ENCODE peak calls at places on chromosomes 3 and 15, in nine cellular contexts. One of them, this sample, is unnamed.

GRCh38 chr15:25852696-25853524 is 10.2 kb downstream of the ATP10A start:
- DNase-seq in spleen: no peak
- DNase-seq in fibroblast of pulmonary artery: no peak
- DNase-seq in stomach: no peak
- DNase-seq in psoas muscle: no peak
- DNase-seq in NB4: peak
- DNase-seq in breast epithelium: no peak
- DNase-seq in IMR-90: no peak
- DNase-seq in gastrocnemius medialis: no peak
- DNase-seq in this sample: no peak

GRCh38 chr3:141094851-141095545 is 43.9 kb downstream of the SPSB4 start:
- DNase-seq in spleen: no peak
- DNase-seq in fibroblast of pulmonary artery: peak
- DNase-seq in stomach: no peak
- DNase-seq in psoas muscle: peak
- DNase-seq in NB4: no peak
- DNase-seq in breast epithelium: peak
- DNase-seq in IMR-90: peak
- DNase-seq in gastrocnemius medialis: peak
- DNase-seq in this sample: no peak

GRCh38 chr3:120160050-120160449 is 65.8 kb upstream of the GSK3B start:
- DNase-seq in spleen: no peak
- DNase-seq in fibroblast of pulmonary artery: peak
- DNase-seq in stomach: peak
- DNase-seq in psoas muscle: peak
- DNase-seq in NB4: peak
- DNase-seq in breast epithelium: peak
- DNase-seq in IMR-90: peak
- DNase-seq in gastrocnemius medialis: peak
- DNase-seq in this sample: peak

GRCh38 chr15:66072616-66073361 is 180.8 kb downstream of the MEGF11 start:
- DNase-seq in spleen: no peak
- DNase-seq in fibroblast of pulmonary artery: no peak
- DNase-seq in stomach: no peak
- DNase-seq in psoas muscle: no peak
- DNase-seq in NB4: no peak
- DNase-seq in breast epithelium: no peak
- DNase-seq in IMR-90: no peak
- DNase-seq in gastrocnemius medialis: no peak
- DNase-seq in this sample: no peak

GRCh38 chr15:60590935-60591490 is 112.1 kb upstream of the ICE2 start:
- DNase-seq in spleen: peak
- DNase-seq in fibroblast of pulmonary artery: peak
- DNase-seq in stomach: peak
- DNase-seq in psoas muscle: peak
- DNase-seq in NB4: peak
- DNase-seq in breast epithelium: peak
- DNase-seq in IMR-90: peak
- DNase-seq in gastrocnemius medialis: peak
- DNase-seq in this sample: peak

GRCh38 chr3:126816323-126816722 is 112.3 kb downstream of the CHCHD6 start:
- DNase-seq in spleen: no peak
- DNase-seq in fibroblast of pulmonary artery: no peak
- DNase-seq in stomach: no peak
- DNase-seq in psoas muscle: no peak
- DNase-seq in NB4: no peak
- DNase-seq in breast epithelium: no peak
- DNase-seq in IMR-90: no peak
- DNase-seq in gastrocnemius medialis: no peak
- DNase-seq in this sample: no peak

GRCh38 chr3:101898752-101899169 is 49.4 kb downstream of the NFKBIZ start:
- DNase-seq in spleen: no peak
- DNase-seq in fibroblast of pulmonary artery: no peak
- DNase-seq in stomach: no peak
- DNase-seq in psoas muscle: no peak
- DNase-seq in NB4: peak
- DNase-seq in breast epithelium: no peak
- DNase-seq in IMR-90: no peak
- DNase-seq in gastrocnemius medialis: peak
- DNase-seq in this sample: no peak

GRCh38 chr3:22960326-22960984 is 242.7 kb upstream of the UBE2E2 start:
- DNase-seq in spleen: no peak
- DNase-seq in fibroblast of pulmonary artery: peak
- DNase-seq in stomach: peak
- DNase-seq in psoas muscle: no peak
- DNase-seq in NB4: peak
- DNase-seq in breast epithelium: no peak
- DNase-seq in IMR-90: peak
- DNase-seq in gastrocnemius medialis: no peak
- DNase-seq in this sample: peak

GRCh38 chr15:67059127-67059553 is 6.3 kb upstream of the SMAD3 start:
- DNase-seq in spleen: no peak
- DNase-seq in fibroblast of pulmonary artery: no peak
- DNase-seq in stomach: peak
- DNase-seq in psoas muscle: no peak
- DNase-seq in NB4: no peak
- DNase-seq in breast epithelium: no peak
- DNase-seq in IMR-90: no peak
- DNase-seq in gastrocnemius medialis: no peak
- DNase-seq in this sample: no peak

GRCh38 chr3:48092270-48092669 is 76.1 kb upstream of the MAP4 start:
- DNase-seq in spleen: no peak
- DNase-seq in fibroblast of pulmonary artery: no peak
- DNase-seq in stomach: no peak
- DNase-seq in psoas muscle: no peak
- DNase-seq in NB4: no peak
- DNase-seq in breast epithelium: no peak
- DNase-seq in IMR-90: no peak
- DNase-seq in gastrocnemius medialis: no peak
- DNase-seq in this sample: peak

GRCh38 chr3:186220886-186221285 is 112.0 kb upstream of the ETV5 start:
- DNase-seq in spleen: no peak
- DNase-seq in fibroblast of pulmonary artery: no peak
- DNase-seq in stomach: no peak
- DNase-seq in psoas muscle: peak
- DNase-seq in NB4: no peak
- DNase-seq in breast epithelium: peak
- DNase-seq in IMR-90: no peak
- DNase-seq in gastrocnemius medialis: peak
- DNase-seq in this sample: peak

GRCh38 chr3:62939707-62940106 is 64.5 kb upstream of the CADPS start:
- DNase-seq in spleen: no peak
- DNase-seq in fibroblast of pulmonary artery: no peak
- DNase-seq in stomach: no peak
- DNase-seq in psoas muscle: no peak
- DNase-seq in NB4: no peak
- DNase-seq in breast epithelium: no peak
- DNase-seq in IMR-90: no peak
- DNase-seq in gastrocnemius medialis: no peak
- DNase-seq in this sample: no peak

GRCh38 chr3:60810876-60811275 is 440.4 kb downstream of the FHIT start:
- DNase-seq in spleen: no peak
- DNase-seq in fibroblast of pulmonary artery: no peak
- DNase-seq in stomach: no peak
- DNase-seq in psoas muscle: no peak
- DNase-seq in NB4: no peak
- DNase-seq in breast epithelium: no peak
- DNase-seq in IMR-90: no peak
- DNase-seq in gastrocnemius medialis: no peak
- DNase-seq in this sample: peak

GRCh38 chr3:81468385-81468784 is 293.1 kb downstream of the GBE1 start:
- DNase-seq in spleen: no peak
- DNase-seq in fibroblast of pulmonary artery: no peak
- DNase-seq in stomach: no peak
- DNase-seq in psoas muscle: no peak
- DNase-seq in NB4: no peak
- DNase-seq in breast epithelium: no peak
- DNase-seq in IMR-90: no peak
- DNase-seq in gastrocnemius medialis: no peak
- DNase-seq in this sample: no peak

DNA sequence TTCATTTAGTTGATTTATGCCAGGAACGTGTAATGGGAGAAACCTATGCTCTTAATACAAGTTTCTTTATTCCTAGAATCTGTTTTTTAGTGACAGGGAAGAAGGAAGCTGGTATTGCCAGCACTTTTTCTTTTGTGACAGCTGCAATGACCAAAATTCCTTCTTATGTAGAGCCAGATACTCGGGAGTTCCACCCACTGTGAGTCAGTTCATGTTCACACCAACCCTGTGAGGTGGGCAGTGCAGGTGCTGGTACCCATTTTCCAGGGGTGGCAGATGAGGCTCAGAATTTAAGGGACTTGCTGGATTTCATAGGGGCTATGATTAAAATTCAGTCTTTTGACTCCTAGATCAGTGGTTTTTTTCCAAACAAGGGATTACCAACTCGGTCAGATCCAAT is 34.7 kb downstream of the OXNAD1 start:
- DNase-seq in spleen: no peak
- DNase-seq in fibroblast of pulmonary artery: no peak
- DNase-seq in stomach: no peak
- DNase-seq in psoas muscle: no peak
- DNase-seq in NB4: no peak
- DNase-seq in breast epithelium: no peak
- DNase-seq in IMR-90: no peak
- DNase-seq in gastrocnemius medialis: no peak
- DNase-seq in this sample: no peak
- H3K4me3 ChIP-seq in spleen: no peak
- H3K4me3 ChIP-seq in fibroblast of pulmonary artery: no peak
- H3K4me3 ChIP-seq in stomach: no peak
- H3K4me3 ChIP-seq in psoas muscle: no peak
- H3K4me3 ChIP-seq in NB4: no peak
- H3K4me3 ChIP-seq in breast epithelium: no peak
- H3K4me3 ChIP-seq in IMR-90: no peak
- H3K4me3 ChIP-seq in gastrocnemius medialis: no peak
- H3K4me3 ChIP-seq in this sample: no peak

GRCh38 chr3:72665701-72666443 is 182.4 kb downstream of the SHQ1 start:
- DNase-seq in spleen: peak
- DNase-seq in fibroblast of pulmonary artery: peak
- DNase-seq in stomach: peak
- DNase-seq in psoas muscle: no peak
- DNase-seq in NB4: peak
- DNase-seq in breast epithelium: no peak
- DNase-seq in IMR-90: no peak
- DNase-seq in gastrocnemius medialis: no peak
- DNase-seq in this sample: peak
- TF ChIP-seq CTCF in spleen: peak
- TF ChIP-seq CTCF in fibroblast of pulmonary artery: peak
- TF ChIP-seq CTCF in stomach: peak
- TF ChIP-seq CTCF in psoas muscle: peak
- TF ChIP-seq CTCF in NB4: peak
- TF ChIP-seq CTCF in breast epithelium: no peak
- TF ChIP-seq CTCF in IMR-90: peak
- TF ChIP-seq CTCF in gastrocnemius medialis: no peak
- TF ChIP-seq CTCF in this sample: peak

GRCh38 chr15:34217587-34218225 is 7.1 kb upstream of the EMC4 start:
- DNase-seq in spleen: no peak
- DNase-seq in fibroblast of pulmonary artery: no peak
- DNase-seq in stomach: no peak
- DNase-seq in psoas muscle: no peak
- DNase-seq in NB4: no peak
- DNase-seq in breast epithelium: no peak
- DNase-seq in IMR-90: peak
- DNase-seq in gastrocnemius medialis: no peak
- DNase-seq in this sample: no peak

GRCh38 chr15:34213690-34214089 is 3.8 kb upstream of the KATNBL1 start:
- DNase-seq in spleen: no peak
- DNase-seq in fibroblast of pulmonary artery: no peak
- DNase-seq in stomach: no peak
- DNase-seq in psoas muscle: no peak
- DNase-seq in NB4: no peak
- DNase-seq in breast epithelium: no peak
- DNase-seq in IMR-90: no peak
- DNase-seq in gastrocnemius medialis: no peak
- DNase-seq in this sample: no peak

GRCh38 chr15:34216527-34217270 is 6.8 kb upstream of the KATNBL1 start:
- DNase-seq in spleen: no peak
- DNase-seq in fibroblast of pulmonary artery: no peak
- DNase-seq in stomach: no peak
- DNase-seq in psoas muscle: no peak
- DNase-seq in NB4: no peak
- DNase-seq in breast epithelium: no peak
- DNase-seq in IMR-90: no peak
- DNase-seq in gastrocnemius medialis: no peak
- DNase-seq in this sample: no peak

GRCh38 chr15:34209421-34210282 is at the start of gene KATNBL1:
- DNase-seq in spleen: peak
- DNase-seq in fibroblast of pulmonary artery: peak
- DNase-seq in stomach: peak
- DNase-seq in psoas muscle: peak
- DNase-seq in NB4: peak
- DNase-seq in breast epithelium: peak
- DNase-seq in IMR-90: peak
- DNase-seq in gastrocnemius medialis: peak
- DNase-seq in this sample: peak

DNA sequence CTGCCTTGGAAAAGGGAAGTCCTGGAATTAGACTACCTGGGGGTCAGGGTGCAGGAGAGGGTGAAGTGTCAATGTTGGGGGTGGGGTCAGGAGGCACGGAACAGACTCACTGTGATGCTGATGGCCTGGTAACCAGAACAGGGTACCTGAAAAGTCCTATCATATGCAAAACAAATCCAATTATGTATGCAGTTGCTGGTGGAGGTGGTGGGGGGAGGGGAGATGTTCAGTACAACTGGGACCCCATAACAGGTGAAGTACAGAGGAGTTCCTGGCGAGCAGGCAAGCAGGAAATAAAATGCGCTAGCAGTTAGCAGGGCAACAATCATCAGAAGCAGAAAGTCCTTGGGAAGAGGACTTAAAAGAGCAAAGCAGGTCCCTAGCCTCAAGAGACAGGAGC is 4.2 kb upstream of the KATNBL1 start:
- DNase-seq in spleen: no peak
- DNase-seq in fibroblast of pulmonary artery: no peak
- DNase-seq in stomach: no peak
- DNase-seq in psoas muscle: no peak
- DNase-seq in NB4: no peak
- DNase-seq in breast epithelium: no peak
- DNase-seq in IMR-90: no peak
- DNase-seq in gastrocnemius medialis: no peak
- DNase-seq in this sample: no peak
- H3K4me3 ChIP-seq in spleen: no peak
- H3K4me3 ChIP-seq in fibroblast of pulmonary artery: no peak
- H3K4me3 ChIP-seq in stomach: no peak
- H3K4me3 ChIP-seq in psoas muscle: no peak
- H3K4me3 ChIP-seq in NB4: no peak
- H3K4me3 ChIP-seq in breast epithelium: no peak
- H3K4me3 ChIP-seq in IMR-90: no peak
- H3K4me3 ChIP-seq in gastrocnemius medialis: no peak
- H3K4me3 ChIP-seq in this sample: no peak

DNA sequence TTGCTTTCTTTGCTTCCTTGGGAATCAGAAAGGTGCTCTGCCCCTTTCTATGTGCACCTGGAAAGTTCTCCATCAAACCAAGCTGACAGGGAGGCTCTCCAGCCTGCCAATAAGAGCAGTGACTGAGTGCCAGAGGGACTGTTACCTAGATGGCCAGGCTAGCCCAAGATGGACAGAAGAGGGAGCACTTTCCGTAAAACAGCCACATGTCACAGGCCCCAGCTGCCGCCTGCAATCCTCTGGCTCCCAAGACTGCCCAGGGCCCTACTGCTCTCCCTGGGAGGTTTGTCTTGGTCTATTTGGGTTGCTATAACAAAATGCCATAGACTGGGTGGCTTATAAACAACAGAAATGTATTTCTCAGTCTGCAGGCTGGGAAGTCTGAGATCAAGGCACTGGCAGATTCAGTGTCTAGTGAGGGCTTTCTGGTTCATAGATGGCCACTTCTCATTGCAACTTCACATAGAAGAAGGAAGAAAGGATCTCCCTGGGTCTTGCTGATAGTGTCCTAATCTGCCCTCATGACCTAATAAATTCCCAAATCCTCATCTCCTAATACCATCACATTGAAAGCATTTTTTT is 72.3 kb downstream of the TAMM41 start:
- DNase-seq in spleen: no peak
- DNase-seq in fibroblast of pulmonary artery: peak
- DNase-seq in stomach: peak
- DNase-seq in psoas muscle: no peak
- DNase-seq in NB4: peak
- DNase-seq in breast epithelium: peak
- DNase-seq in IMR-90: peak
- DNase-seq in gastrocnemius medialis: no peak
- DNase-seq in this sample: peak
- TF ChIP-seq CTCF in spleen: no peak
- TF ChIP-seq CTCF in fibroblast of pulmonary artery: peak
- TF ChIP-seq CTCF in stomach: peak
- TF ChIP-seq CTCF in psoas muscle: peak
- TF ChIP-seq CTCF in NB4: peak
- TF ChIP-seq CTCF in breast epithelium: no peak
- TF ChIP-seq CTCF in IMR-90: peak
- TF ChIP-seq CTCF in gastrocnemius medialis: no peak
- TF ChIP-seq CTCF in this sample: peak

This sample was measured in fibroblast of villous mesenchyme.